ENCODE peak calls at places on chromosome 1, in four cellular contexts. V is RWPE1, B is keratinocyte, J is mesothelial cell of epicardium. L is an unnamed sample.

GRCh38 chr1:169060906-169061683 is 45.4 kb upstream of the ATP1B1 start:
- DNase-seq in V (no peak), B (no peak), J (no peak), L (no peak)

GRCh38 chr1:201318504-201319340 is 35.4 kb downstream of the PKP1 start:
- DNase-seq in V (peak), B (no peak), J (no peak), L (no peak)

GRCh38 chr1:100879422-100879821 is 15.2 kb downstream of the EXTL2 start:
- DNase-seq in V (no peak), B (no peak), J (no peak), L (no peak)

GRCh38 chr1:153783233-153784190 is 8.3 kb downstream of the SLC27A3 start:
- DNase-seq in V (peak), B (no peak), J (peak), L (peak)

GRCh38 chr1:25814688-25815087 is 5.1 kb upstream of the MTFR1L start:
- DNase-seq in V (no peak), B (no peak), J (no peak), L (no peak)

GRCh38 chr1:6915999-6916565 is 130.8 kb downstream of the CAMTA1 start:
- DNase-seq in V (no peak), B (no peak), J (no peak), L (no peak)

GRCh38 chr1:211515090-211516023 is 23.4 kb upstream of the RD3 start:
- DNase-seq in V (peak), B (peak), J (peak), L (peak)

GRCh38 chr1:5770981-5771765 is 221.1 kb downstream of the NPHP4 start:
- DNase-seq in V (no peak), B (no peak), J (no peak), L (no peak)

GRCh38 chr1:44620072-44620471 is 54.2 kb downstream of the TMEM53 start:
- DNase-seq in V (no peak), B (no peak), J (no peak), L (no peak)

GRCh38 chr1:31828926-31829690 is 13.3 kb upstream of the SPOCD1 start:
- DNase-seq in V (no peak), B (no peak), J (no peak), L (no peak)

GRCh38 chr1:226425431-226426031 is 17.6 kb upstream of the PARP1 start:
- DNase-seq in V (no peak), B (no peak), J (no peak), L (peak)

GRCh38 chr1:208747979-208748378 is 503.8 kb upstream of the PLXNA2 start:
- DNase-seq in V (no peak), B (no peak), J (no peak), L (no peak)

GRCh38 chr1:53514436-53514835 is 55.2 kb downstream of the DMRTB1 start:
- DNase-seq in V (no peak), B (no peak), J (no peak), L (no peak)

GRCh38 chr1:246579818-246580217 is 13.6 kb downstream of the CNST start:
- DNase-seq in V (no peak), B (no peak), J (no peak), L (no peak)

GRCh38 chr1:6464514-6464836 is 1.5 kb downstream of the TNFRSF25 start:
- DNase-seq in V (no peak), B (no peak), J (no peak), L (no peak)

GRCh38 chr1:212270564-212270963 is 14.6 kb upstream of the PPP2R5A start:
- DNase-seq in V (no peak), B (no peak), J (no peak), L (no peak)

GRCh38 chr1:203926025-203926540 is 64.7 kb downstream of the SNRPE start:
- DNase-seq in V (peak), B (no peak), J (no peak), L (no peak)

GRCh38 chr1:218865591-218865990 is 308.1 kb upstream of the LYPLAL1 start:
- DNase-seq in V (no peak), B (no peak), J (no peak), L (no peak)

GRCh38 chr1:223713546-223714420 is 1.4 kb downstream of the CAPN2 start:
- DNase-seq in V (no peak), B (no peak), J (no peak), L (no peak)
- TF ChIP-seq CTCF in V (no peak), B (no peak), J (no peak), L (no peak)

GRCh38 chr1:27427329-27427728 is 34.9 kb downstream of the GPR3 start:
- DNase-seq in V (no peak), B (no peak), J (no peak), L (no peak)

GRCh38 chr1:27428316-27429028 is 36.0 kb downstream of the GPR3 start:
- DNase-seq in V (no peak), B (no peak), J (no peak), L (peak)

GRCh38 chr1:27429029-27429425 is 36.6 kb downstream of the GPR3 start:
- DNase-seq in V (no peak), B (no peak), J (no peak), L (no peak)

GRCh38 chr1:27427836-27428315 is 35.5 kb downstream of the GPR3 start:
- DNase-seq in V (no peak), B (no peak), J (no peak), L (no peak)

GRCh38 chr1:27430903-27431653 is 38.7 kb downstream of the GPR3 start:
- DNase-seq in V (no peak), B (no peak), J (no peak), L (no peak)
- TF ChIP-seq CTCF in V (no peak), B (no peak), J (no peak), L (no peak)

GRCh38 chr1:206469933-206470691 is at the start of gene IKBKE:
- DNase-seq in V (peak), B (no peak), J (peak), L (peak)
- TF ChIP-seq CTCF in V (peak), B (peak), J (no peak), L (no peak)

DNA sequence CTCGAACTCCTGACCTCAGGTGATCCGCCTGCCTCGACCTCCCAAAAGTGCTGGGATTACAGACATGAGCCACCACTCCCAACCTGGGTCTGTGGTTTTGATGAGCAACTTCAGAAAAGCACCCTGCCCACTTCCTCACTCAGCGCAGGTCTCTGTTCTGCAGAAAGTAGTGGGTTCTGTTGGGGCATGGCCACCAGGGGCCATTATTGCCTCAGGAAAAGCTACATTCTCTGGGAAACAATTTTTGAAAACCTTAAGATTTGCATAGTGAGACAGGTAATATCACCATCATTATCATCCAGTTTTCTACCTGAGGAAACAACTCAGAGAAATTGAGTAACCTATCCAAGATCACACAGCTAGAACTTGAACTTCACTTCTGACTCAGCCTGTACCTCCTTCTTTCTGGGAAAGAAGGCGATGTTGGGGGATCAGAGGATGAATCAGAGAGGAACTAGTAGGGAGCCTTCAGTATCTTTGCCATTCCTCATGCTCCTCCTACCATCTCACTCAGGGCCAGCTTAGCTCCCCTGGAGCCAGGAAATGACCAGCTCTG is 7.1 kb upstream of the NES start:
- DNase-seq in V (peak), B (peak), J (no peak), L (no peak)
- TF ChIP-seq CTCF in V (no peak), B (peak), J (no peak), L (no peak)

GRCh38 chr1:152188673-152189591 is 29.9 kb upstream of the RPTN start:
- DNase-seq in V (no peak), B (no peak), J (no peak), L (peak)
- TF ChIP-seq CTCF in V (peak), B (peak), J (peak), L (no peak)

L was measured in nephron progenitor cell.